ENCODE peak calls at places on chromosomes 11 and 22, in four cellular contexts. E, J, F and V are unnamed samples.

GRCh38 chr11:65437436-65438227 is 15.0 kb downstream of the NEAT1 start:
- DNase-seq in E (no peak), J (no peak), F (no peak), V (no peak)

GRCh38 chr11:96827164-96827563 is 437.4 kb downstream of the JRKL start:
- DNase-seq in E (no peak), J (no peak), F (no peak), V (no peak)

GRCh38 chr11:76598426-76598839 is 72.1 kb downstream of the LRRC32 start:
- DNase-seq in E (no peak), J (no peak), F (no peak), V (no peak)

GRCh38 chr11:107819361-107820014 is 39.1 kb downstream of the SLC35F2 start:
- DNase-seq in E (no peak), J (no peak), F (no peak), V (no peak)

GRCh38 chr11:83157755-83158473 is 983 bp downstream of the PCF11 start:
- DNase-seq in E (peak; percentile 24), J (peak; percentile 20), F (peak; percentile 30), V (peak; percentile 61)

GRCh38 chr22:45006101-45006872 is 3.5 kb downstream of the PHF21B start:
- DNase-seq in E (no peak), J (no peak), F (no peak), V (no peak)

GRCh38 chr11:62713343-62713742 is 5.9 kb downstream of the GNG3 start:
- DNase-seq in E (no peak), J (no peak), F (no peak), V (no peak)

GRCh38 chr11:18567081-18567480 is 21.5 kb downstream of the UEVLD start:
- DNase-seq in E (no peak), J (no peak), F (no peak), V (no peak)

GRCh38 chr11:32231909-32232493 is 141.1 kb downstream of the RCN1 start:
- DNase-seq in E (no peak), J (no peak), F (no peak), V (no peak)

GRCh38 chr11:68749061-68749491 is 2.2 kb downstream of the TESMIN start:
- DNase-seq in E (no peak), J (no peak), F (no peak), V (no peak)

GRCh38 chr11:64234840-64235379 is 526 bp downstream of the VEGFB start:
- DNase-seq in E (no peak), J (peak; percentile 47), F (no peak), V (no peak)

GRCh38 chr11:67381244-67381972 is 8.0 kb upstream of the CLCF1 start:
- DNase-seq in E (no peak), J (no peak), F (no peak), V (no peak)

GRCh38 chr22:40233886-40234285 is 56.2 kb downstream of the TNRC6B start:
- DNase-seq in E (no peak), J (no peak), F (no peak), V (no peak)

GRCh38 chr11:65791719-65792213 is 4.9 kb downstream of the OVOL1 start:
- DNase-seq in E (no peak), J (peak; percentile 49), F (no peak), V (no peak)